ENCODE peak calls at places on chromosome 15, in six cellular contexts. M, E, O, K, C and T are unnamed samples.

GRCh38 chr15:93029613-93030429 is 59.2 kb downstream of the RGMA start:
- DNase-seq in M (no peak), E (no peak), O (no peak), K (no peak), C (no peak), T (peak; percentile 74)

GRCh38 chr15:76976572-76977270 is 18.2 kb upstream of the PSTPIP1 start:
- DNase-seq in M (no peak), E (no peak), O (no peak), K (no peak), C (no peak), T (no peak)

GRCh38 chr15:49863431-49864205 is 242.8 kb downstream of the DTWD1 start:
- DNase-seq in M (no peak), E (no peak), O (no peak), K (no peak), C (peak; percentile 94), T (no peak)

GRCh38 chr15:26260517-26261133 is 397.5 kb upstream of the ATP10A start:
- DNase-seq in M (peak; percentile 30), E (peak; percentile 50), O (no peak), K (no peak), C (peak; percentile 2), T (no peak)

GRCh38 chr15:50358805-50359204 is 3.8 kb upstream of the GABPB1 start:
- DNase-seq in M (no peak), E (peak; percentile 49), O (no peak), K (no peak), C (no peak), T (no peak)

GRCh38 chr15:80251505-80252280 is at the start of gene CTXND1:
- DNase-seq in M (no peak), E (peak; percentile 24), O (no peak), K (peak; percentile 66), C (no peak), T (no peak)

GRCh38 chr15:26032162-26032846 is 169.2 kb upstream of the ATP10A start:
- DNase-seq in M (no peak), E (no peak), O (no peak), K (no peak), C (no peak), T (no peak)

GRCh38 chr15:63246691-63247464 is 30.5 kb upstream of the APH1B start:
- DNase-seq in M (no peak), E (no peak), O (no peak), K (no peak), C (peak; percentile 86), T (no peak)

GRCh38 chr15:35376701-35377100 is 169.3 kb downstream of the DPH6 start:
- DNase-seq in M (no peak), E (no peak), O (no peak), K (no peak), C (no peak), T (no peak)

GRCh38 chr15:56919708-56920637 is 1.5 kb downstream of the TCF12 start:
- DNase-seq in M (peak; percentile 20), E (peak; percentile 48), O (peak; percentile 6), K (peak; percentile 70), C (no peak), T (peak; percentile 83)